ENCODE peak calls at places on chromosomes 1 and 21, in nine cellular contexts. One of them, this sample, is unnamed.

GRCh38 chr21:16563795-16564194 is 834.0 kb downstream of the USP25 start:
- DNase-seq in choroid plexus epithelial cell: peak; percentile 59
- DNase-seq in NCI-H2171 treated with DMSO at 0.1 percent for 48 hours: no peak
- DNase-seq in glomerular endothelial cell: no peak
- DNase-seq in Caki2: peak; percentile 92
- DNase-seq in GM20000: no peak
- DNase-seq in activated CD8-positive, alpha-beta T cell treated with anti-CD3 and anti-CD28 coated beads for 36 hours: no peak
- DNase-seq in cerebellar nuclear complex: no peak
- DNase-seq in fibroblast of the aortic adventitia: peak; percentile 35
- DNase-seq in this sample: peak; percentile 69

GRCh38 chr21:45876381-45877159 is 105.0 kb upstream of the COL6A1 start:
- DNase-seq in fibroblast of the aortic adventitia: no peak
- DNase-seq in glomerular endothelial cell: no peak
- DNase-seq in choroid plexus epithelial cell: no peak
- DNase-seq in cerebellar nuclear complex: no peak
- DNase-seq in GM20000: no peak
- DNase-seq in Caki2: peak; percentile 27
- DNase-seq in NCI-H2171 treated with DMSO at 0.1 percent for 48 hours: peak; percentile 58
- DNase-seq in activated CD8-positive, alpha-beta T cell treated with anti-CD3 and anti-CD28 coated beads for 36 hours: no peak
- DNase-seq in this sample: no peak

GRCh38 chr1:153728305-153729066 is 636 bp downstream of the INTS3 start:
- DNase-seq in choroid plexus epithelial cell: peak; percentile 41
- DNase-seq in activated CD8-positive, alpha-beta T cell treated with anti-CD3 and anti-CD28 coated beads for 36 hours: peak; percentile 41
- DNase-seq in Caki2: peak; percentile 26
- DNase-seq in GM20000: no peak
- DNase-seq in NCI-H2171 treated with DMSO at 0.1 percent for 48 hours: peak; percentile 60
- DNase-seq in glomerular endothelial cell: no peak
- DNase-seq in fibroblast of the aortic adventitia: peak; percentile 52
- DNase-seq in cerebellar nuclear complex: no peak
- DNase-seq in this sample: peak; percentile 69

GRCh38 chr1:16207318-16208269 is 4.9 kb downstream of the ARHGEF19 start:
- DNase-seq in GM20000: no peak
- DNase-seq in NCI-H2171 treated with DMSO at 0.1 percent for 48 hours: no peak
- DNase-seq in fibroblast of the aortic adventitia: no peak
- DNase-seq in activated CD8-positive, alpha-beta T cell treated with anti-CD3 and anti-CD28 coated beads for 36 hours: no peak
- DNase-seq in choroid plexus epithelial cell: no peak
- DNase-seq in glomerular endothelial cell: no peak
- DNase-seq in Caki2: no peak
- DNase-seq in cerebellar nuclear complex: no peak
- DNase-seq in this sample: peak; percentile 57

GRCh38 chr1:937521-937920 is 13.8 kb downstream of the SAMD11 start:
- DNase-seq in activated CD8-positive, alpha-beta T cell treated with anti-CD3 and anti-CD28 coated beads for 36 hours: no peak
- DNase-seq in glomerular endothelial cell: no peak
- DNase-seq in cerebellar nuclear complex: no peak
- DNase-seq in fibroblast of the aortic adventitia: no peak
- DNase-seq in choroid plexus epithelial cell: no peak
- DNase-seq in Caki2: no peak
- DNase-seq in GM20000: no peak
- DNase-seq in NCI-H2171 treated with DMSO at 0.1 percent for 48 hours: no peak
- DNase-seq in this sample: no peak

GRCh38 chr1:227947678-227948492 is at the start of gene WNT9A:
- DNase-seq in GM20000: peak; percentile 79
- DNase-seq in NCI-H2171 treated with DMSO at 0.1 percent for 48 hours: peak; percentile 55
- DNase-seq in glomerular endothelial cell: no peak
- DNase-seq in cerebellar nuclear complex: no peak
- DNase-seq in activated CD8-positive, alpha-beta T cell treated with anti-CD3 and anti-CD28 coated beads for 36 hours: no peak
- DNase-seq in choroid plexus epithelial cell: peak; percentile 34
- DNase-seq in Caki2: peak; percentile 68
- DNase-seq in fibroblast of the aortic adventitia: peak; percentile 60
- DNase-seq in this sample: no peak

GRCh38 chr1:209154916-209155315 is 428.6 kb upstream of the CAMK1G start:
- DNase-seq in glomerular endothelial cell: no peak
- DNase-seq in Caki2: no peak
- DNase-seq in cerebellar nuclear complex: no peak
- DNase-seq in NCI-H2171 treated with DMSO at 0.1 percent for 48 hours: peak; percentile 10
- DNase-seq in GM20000: no peak
- DNase-seq in activated CD8-positive, alpha-beta T cell treated with anti-CD3 and anti-CD28 coated beads for 36 hours: no peak
- DNase-seq in choroid plexus epithelial cell: no peak
- DNase-seq in fibroblast of the aortic adventitia: no peak
- DNase-seq in this sample: no peak

GRCh38 chr1:171441278-171441677 is 44.1 kb upstream of the PRRC2C start:
- DNase-seq in GM20000: no peak
- DNase-seq in glomerular endothelial cell: peak; percentile 36
- DNase-seq in activated CD8-positive, alpha-beta T cell treated with anti-CD3 and anti-CD28 coated beads for 36 hours: no peak
- DNase-seq in NCI-H2171 treated with DMSO at 0.1 percent for 48 hours: no peak
- DNase-seq in cerebellar nuclear complex: no peak
- DNase-seq in choroid plexus epithelial cell: peak; percentile 67
- DNase-seq in Caki2: no peak
- DNase-seq in fibroblast of the aortic adventitia: peak; percentile 81
- DNase-seq in this sample: no peak

GRCh38 chr1:21324368-21325137 is 34.3 kb upstream of the ECE1 start:
- DNase-seq in activated CD8-positive, alpha-beta T cell treated with anti-CD3 and anti-CD28 coated beads for 36 hours: peak; percentile 91
- DNase-seq in GM20000: peak; percentile 72
- DNase-seq in choroid plexus epithelial cell: peak; percentile 85
- DNase-seq in glomerular endothelial cell: no peak
- DNase-seq in Caki2: peak; percentile 98
- DNase-seq in NCI-H2171 treated with DMSO at 0.1 percent for 48 hours: peak; percentile 32
- DNase-seq in cerebellar nuclear complex: no peak
- DNase-seq in fibroblast of the aortic adventitia: peak; percentile 94
- DNase-seq in this sample: no peak

GRCh38 chr1:59565611-59566410 is 248.9 kb upstream of the HOOK1 start:
- DNase-seq in choroid plexus epithelial cell: peak; percentile 94
- DNase-seq in cerebellar nuclear complex: no peak
- DNase-seq in glomerular endothelial cell: no peak
- DNase-seq in activated CD8-positive, alpha-beta T cell treated with anti-CD3 and anti-CD28 coated beads for 36 hours: no peak
- DNase-seq in Caki2: no peak
- DNase-seq in fibroblast of the aortic adventitia: no peak
- DNase-seq in GM20000: no peak
- DNase-seq in NCI-H2171 treated with DMSO at 0.1 percent for 48 hours: no peak
- DNase-seq in this sample: no peak

GRCh38 chr1:160539896-160540858 is 17.1 kb upstream of the SLAMF6 start:
- DNase-seq in Caki2: no peak
- DNase-seq in glomerular endothelial cell: peak; percentile 34
- DNase-seq in GM20000: peak; percentile 79
- DNase-seq in cerebellar nuclear complex: no peak
- DNase-seq in activated CD8-positive, alpha-beta T cell treated with anti-CD3 and anti-CD28 coated beads for 36 hours: peak; percentile 60
- DNase-seq in fibroblast of the aortic adventitia: no peak
- DNase-seq in NCI-H2171 treated with DMSO at 0.1 percent for 48 hours: no peak
- DNase-seq in choroid plexus epithelial cell: no peak
- DNase-seq in this sample: no peak